ENCODE peak calls at places on chromosomes 12 and 14, in ten cellular contexts. One of them, this sample, is unnamed.

GRCh38 chr14:75537071-75537470 is 14.8 kb downstream of the BATF start:
- DNase-seq in endothelial cell of umbilical vein: no peak
- DNase-seq in SW 1271: no peak
- DNase-seq in Calu3: no peak
- DNase-seq in omental fat pad: no peak
- DNase-seq in fibroblast of pulmonary artery: no peak
- DNase-seq in effector CD4-positive, alpha-beta T cell: no peak
- DNase-seq in IMR-90: no peak
- DNase-seq in A549: no peak
- DNase-seq in stimulated activated CD4-positive, alpha-beta T cell treated with anti-CD3 and anti-CD28 coated beads, Interleukin-4, amount 100 ng/mL, for 48 hours: no peak
- DNase-seq in this sample: no peak

GRCh38 chr12:102343361-102344121 is 136.8 kb downstream of the IGF1 start:
- DNase-seq in endothelial cell of umbilical vein: peak
- DNase-seq in SW 1271: no peak
- DNase-seq in Calu3: peak
- DNase-seq in omental fat pad: no peak
- DNase-seq in fibroblast of pulmonary artery: peak
- DNase-seq in effector CD4-positive, alpha-beta T cell: no peak
- DNase-seq in IMR-90: peak
- DNase-seq in A549: peak
- DNase-seq in stimulated activated CD4-positive, alpha-beta T cell treated with anti-CD3 and anti-CD28 coated beads, Interleukin-4, amount 100 ng/mL, for 48 hours: no peak
- DNase-seq in this sample: no peak

GRCh38 chr12:32983968-32984367 is 87.4 kb upstream of the PKP2 start:
- DNase-seq in endothelial cell of umbilical vein: no peak
- DNase-seq in SW 1271: no peak
- DNase-seq in Calu3: no peak
- DNase-seq in omental fat pad: no peak
- DNase-seq in fibroblast of pulmonary artery: no peak
- DNase-seq in effector CD4-positive, alpha-beta T cell: no peak
- DNase-seq in IMR-90: no peak
- DNase-seq in A549: no peak
- DNase-seq in stimulated activated CD4-positive, alpha-beta T cell treated with anti-CD3 and anti-CD28 coated beads, Interleukin-4, amount 100 ng/mL, for 48 hours: no peak
- DNase-seq in this sample: peak

GRCh38 chr14:75247286-75247922 is 31.2 kb upstream of the FOS start:
- DNase-seq in endothelial cell of umbilical vein: no peak
- DNase-seq in SW 1271: no peak
- DNase-seq in Calu3: no peak
- DNase-seq in omental fat pad: no peak
- DNase-seq in fibroblast of pulmonary artery: no peak
- DNase-seq in effector CD4-positive, alpha-beta T cell: peak
- DNase-seq in IMR-90: no peak
- DNase-seq in A549: no peak
- DNase-seq in stimulated activated CD4-positive, alpha-beta T cell treated with anti-CD3 and anti-CD28 coated beads, Interleukin-4, amount 100 ng/mL, for 48 hours: peak
- DNase-seq in this sample: no peak

GRCh38 chr14:60904381-60904780 is 76.5 kb downstream of the TRMT5 start:
- DNase-seq in endothelial cell of umbilical vein: no peak
- DNase-seq in SW 1271: no peak
- DNase-seq in Calu3: no peak
- DNase-seq in omental fat pad: no peak
- DNase-seq in fibroblast of pulmonary artery: no peak
- DNase-seq in effector CD4-positive, alpha-beta T cell: no peak
- DNase-seq in IMR-90: peak
- DNase-seq in A549: no peak
- DNase-seq in stimulated activated CD4-positive, alpha-beta T cell treated with anti-CD3 and anti-CD28 coated beads, Interleukin-4, amount 100 ng/mL, for 48 hours: no peak
- DNase-seq in this sample: no peak

GRCh38 chr12:724194-724855 is 28.1 kb upstream of the WNK1 start:
- DNase-seq in endothelial cell of umbilical vein: no peak
- DNase-seq in SW 1271: no peak
- DNase-seq in Calu3: peak
- DNase-seq in omental fat pad: no peak
- DNase-seq in fibroblast of pulmonary artery: no peak
- DNase-seq in effector CD4-positive, alpha-beta T cell: no peak
- DNase-seq in IMR-90: no peak
- DNase-seq in A549: no peak
- DNase-seq in stimulated activated CD4-positive, alpha-beta T cell treated with anti-CD3 and anti-CD28 coated beads, Interleukin-4, amount 100 ng/mL, for 48 hours: no peak
- DNase-seq in this sample: no peak

GRCh38 chr12:117564885-117565284 is 203.5 kb upstream of the NOS1 start:
- DNase-seq in endothelial cell of umbilical vein: no peak
- DNase-seq in SW 1271: no peak
- DNase-seq in Calu3: no peak
- DNase-seq in omental fat pad: no peak
- DNase-seq in fibroblast of pulmonary artery: no peak
- DNase-seq in effector CD4-positive, alpha-beta T cell: no peak
- DNase-seq in IMR-90: no peak
- DNase-seq in A549: no peak
- DNase-seq in stimulated activated CD4-positive, alpha-beta T cell treated with anti-CD3 and anti-CD28 coated beads, Interleukin-4, amount 100 ng/mL, for 48 hours: no peak
- DNase-seq in this sample: no peak

GRCh38 chr12:100234591-100235304 is 32.1 kb downstream of the DEPDC4 start:
- DNase-seq in endothelial cell of umbilical vein: peak
- DNase-seq in SW 1271: no peak
- DNase-seq in Calu3: peak
- DNase-seq in omental fat pad: no peak
- DNase-seq in fibroblast of pulmonary artery: peak
- DNase-seq in effector CD4-positive, alpha-beta T cell: no peak
- DNase-seq in IMR-90: peak
- DNase-seq in A549: peak
- DNase-seq in stimulated activated CD4-positive, alpha-beta T cell treated with anti-CD3 and anti-CD28 coated beads, Interleukin-4, amount 100 ng/mL, for 48 hours: no peak
- DNase-seq in this sample: peak

GRCh38 chr14:95432152-95433093 is 84.0 kb downstream of the SYNE3 start:
- DNase-seq in endothelial cell of umbilical vein: peak
- DNase-seq in SW 1271: no peak
- DNase-seq in Calu3: peak
- DNase-seq in omental fat pad: no peak
- DNase-seq in fibroblast of pulmonary artery: peak
- DNase-seq in effector CD4-positive, alpha-beta T cell: no peak
- DNase-seq in IMR-90: peak
- DNase-seq in A549: peak
- DNase-seq in stimulated activated CD4-positive, alpha-beta T cell treated with anti-CD3 and anti-CD28 coated beads, Interleukin-4, amount 100 ng/mL, for 48 hours: no peak
- DNase-seq in this sample: peak

GRCh38 chr12:52860102-52860838 is 11.5 kb upstream of the KRT78 start:
- DNase-seq in endothelial cell of umbilical vein: no peak
- DNase-seq in SW 1271: no peak
- DNase-seq in Calu3: peak
- DNase-seq in omental fat pad: no peak
- DNase-seq in fibroblast of pulmonary artery: peak
- DNase-seq in effector CD4-positive, alpha-beta T cell: no peak
- DNase-seq in IMR-90: peak
- DNase-seq in A549: peak
- DNase-seq in stimulated activated CD4-positive, alpha-beta T cell treated with anti-CD3 and anti-CD28 coated beads, Interleukin-4, amount 100 ng/mL, for 48 hours: no peak
- DNase-seq in this sample: no peak

GRCh38 chr12:20024194-20024593 is 344.1 kb upstream of the PDE3A start:
- DNase-seq in endothelial cell of umbilical vein: peak
- DNase-seq in SW 1271: no peak
- DNase-seq in Calu3: no peak
- DNase-seq in omental fat pad: no peak
- DNase-seq in fibroblast of pulmonary artery: peak
- DNase-seq in effector CD4-positive, alpha-beta T cell: no peak
- DNase-seq in IMR-90: no peak
- DNase-seq in A549: no peak
- DNase-seq in stimulated activated CD4-positive, alpha-beta T cell treated with anti-CD3 and anti-CD28 coated beads, Interleukin-4, amount 100 ng/mL, for 48 hours: no peak
- DNase-seq in this sample: no peak

GRCh38 chr12:75650989-75651695 is 139.7 kb upstream of the KRR1 start:
- DNase-seq in endothelial cell of umbilical vein: no peak
- DNase-seq in SW 1271: no peak
- DNase-seq in Calu3: no peak
- DNase-seq in omental fat pad: no peak
- DNase-seq in fibroblast of pulmonary artery: peak
- DNase-seq in effector CD4-positive, alpha-beta T cell: no peak
- DNase-seq in IMR-90: no peak
- DNase-seq in A549: no peak
- DNase-seq in stimulated activated CD4-positive, alpha-beta T cell treated with anti-CD3 and anti-CD28 coated beads, Interleukin-4, amount 100 ng/mL, for 48 hours: no peak
- DNase-seq in this sample: no peak

GRCh38 chr14:103503296-103503695 is 19.3 kb downstream of the CKB start:
- DNase-seq in endothelial cell of umbilical vein: no peak
- DNase-seq in SW 1271: no peak
- DNase-seq in Calu3: no peak
- DNase-seq in omental fat pad: no peak
- DNase-seq in fibroblast of pulmonary artery: no peak
- DNase-seq in effector CD4-positive, alpha-beta T cell: no peak
- DNase-seq in IMR-90: no peak
- DNase-seq in A549: no peak
- DNase-seq in stimulated activated CD4-positive, alpha-beta T cell treated with anti-CD3 and anti-CD28 coated beads, Interleukin-4, amount 100 ng/mL, for 48 hours: no peak
- DNase-seq in this sample: no peak

GRCh38 chr14:39841088-39841487 is 408.9 kb upstream of the FBXO33 start:
- DNase-seq in endothelial cell of umbilical vein: no peak
- DNase-seq in SW 1271: no peak
- DNase-seq in Calu3: no peak
- DNase-seq in omental fat pad: no peak
- DNase-seq in fibroblast of pulmonary artery: no peak
- DNase-seq in effector CD4-positive, alpha-beta T cell: no peak
- DNase-seq in IMR-90: no peak
- DNase-seq in A549: no peak
- DNase-seq in stimulated activated CD4-positive, alpha-beta T cell treated with anti-CD3 and anti-CD28 coated beads, Interleukin-4, amount 100 ng/mL, for 48 hours: no peak
- DNase-seq in this sample: no peak

GRCh38 chr12:101935769-101936741 is 58.7 kb downstream of the DRAM1 start:
- DNase-seq in endothelial cell of umbilical vein: peak
- DNase-seq in SW 1271: no peak
- DNase-seq in Calu3: no peak
- DNase-seq in omental fat pad: no peak
- DNase-seq in fibroblast of pulmonary artery: peak
- DNase-seq in effector CD4-positive, alpha-beta T cell: no peak
- DNase-seq in IMR-90: peak
- DNase-seq in A549: no peak
- DNase-seq in stimulated activated CD4-positive, alpha-beta T cell treated with anti-CD3 and anti-CD28 coated beads, Interleukin-4, amount 100 ng/mL, for 48 hours: no peak
- DNase-seq in this sample: peak

GRCh38 chr12:45725631-45726593 is 3.6 kb upstream of the ARID2 start:
- DNase-seq in endothelial cell of umbilical vein: peak
- DNase-seq in SW 1271: peak
- DNase-seq in Calu3: peak
- DNase-seq in omental fat pad: no peak
- DNase-seq in fibroblast of pulmonary artery: peak
- DNase-seq in effector CD4-positive, alpha-beta T cell: no peak
- DNase-seq in IMR-90: peak
- DNase-seq in A549: peak
- DNase-seq in stimulated activated CD4-positive, alpha-beta T cell treated with anti-CD3 and anti-CD28 coated beads, Interleukin-4, amount 100 ng/mL, for 48 hours: no peak
- DNase-seq in this sample: peak